ENCODE peak calls at places on chromosomes 5 and 9, in six cellular contexts. C is Right ventricle myocardium superior; F is HuH-7.5; W is activated effector memory CD4-positive, alpha-beta T cell treated with Interleukin-2 at 50 U/mL for 16 hours; P is central memory CD4-positive, alpha-beta T cell; J is dermis microvascular lymphatic vessel endothelial cell. H is an unnamed sample.

GRCh38 chr9:17064558-17064957 is 70.3 kb upstream of the CNTLN start:
- DNase-seq in J (no peak), P (no peak), F (no peak), C (no peak), W (no peak), H (no peak)

GRCh38 chr9:88938181-88938580 is 53.1 kb upstream of the S1PR3 start:
- DNase-seq in P (no peak), F (no peak), C (no peak), J (no peak), W (no peak), H (no peak)

GRCh38 chr9:137812356-137813023 is 65.1 kb upstream of the CACNA1B start:
- DNase-seq in C (no peak), P (no peak), J (no peak), W (no peak), F (no peak), H (no peak)

GRCh38 chr5:9251379-9251980 is 294.4 kb downstream of the SEMA5A start:
- DNase-seq in J (no peak), F (no peak), P (no peak), W (no peak), C (no peak), H (no peak)

GRCh38 chr5:147989977-147990376 is 73.8 kb upstream of the SPINK5 start:
- DNase-seq in C (no peak), W (no peak), P (no peak), F (no peak), J (no peak), H (no peak)

GRCh38 chr5:157186309-157187045 is 5.8 kb downstream of the ITK start:
- DNase-seq in J (no peak), C (no peak), P (no peak), W (no peak), F (no peak), H (no peak)

GRCh38 chr5:150121448-150122157 is 34.0 kb downstream of the PDGFRB start:
- DNase-seq in J (no peak), P (no peak), W (no peak), C (no peak), F (no peak), H (no peak)

GRCh38 chr5:127840809-127841208 is 137.6 kb downstream of the CCDC192 start:
- DNase-seq in J (no peak), W (no peak), P (no peak), C (no peak), F (no peak), H (no peak)

GRCh38 chr9:113456235-113456634 is 7.3 kb upstream of the RGS3 start:
- DNase-seq in P (no peak), J (no peak), C (no peak), W (no peak), F (no peak), H (no peak)

GRCh38 chr5:34045996-34046395 is 3.0 kb upstream of the C1QTNF3 start:
- DNase-seq in P (no peak), J (no peak), F (no peak), W (no peak), C (no peak), H (no peak)

GRCh38 chr9:18668944-18669343 is 195.0 kb downstream of the ADAMTSL1 start:
- DNase-seq in P (no peak), F (no peak), J (no peak), W (no peak), C (no peak), H (no peak)

GRCh38 chr9:133691659-133692363 is 46.3 kb downstream of the SARDH start:
- DNase-seq in J (no peak), C (peak), F (no peak), W (no peak), P (no peak), H (no peak)

GRCh38 chr5:140273401-140273877 is 29.5 kb downstream of the PFDN1 start:
- DNase-seq in J (peak), C (no peak), F (no peak), W (no peak), P (no peak), H (no peak)

GRCh38 chr5:141618030-141618803 is 583 bp downstream of the DIAPH1 start:
- DNase-seq in W (peak), F (peak), P (peak), J (peak), C (peak), H (peak)

GRCh38 chr5:172451771-172452197 is 2.5 kb downstream of the SH3PXD2B start:
- DNase-seq in W (no peak), P (no peak), F (no peak), C (no peak), J (peak), H (no peak)

GRCh38 chr5:13708432-13708831 is 236.1 kb downstream of the DNAH5 start:
- DNase-seq in F (no peak), P (no peak), W (no peak), C (no peak), J (no peak), H (no peak)

GRCh38 chr9:19161257-19162025 is 34.1 kb upstream of the PLIN2 start:
- DNase-seq in F (no peak), C (no peak), W (peak), J (peak), P (peak), H (peak)

GRCh38 chr5:58184910-58185309 is 275.0 kb downstream of the PLK2 start:
- DNase-seq in J (no peak), C (no peak), P (no peak), W (no peak), F (no peak), H (no peak)

GRCh38 chr5:34865131-34865530 is 26.2 kb downstream of the TTC23L start:
- DNase-seq in F (no peak), P (no peak), W (no peak), C (no peak), J (no peak), H (no peak)

GRCh38 chr9:95078516-95078915 is 239.0 kb downstream of the FANCC start:
- DNase-seq in J (no peak), W (no peak), C (no peak), P (no peak), F (no peak), H (no peak)

GRCh38 chr9:88826651-88827245 is 164.5 kb upstream of the S1PR3 start:
- DNase-seq in J (no peak), P (no peak), W (no peak), F (no peak), C (no peak), H (no peak)

GRCh38 chr5:96734871-96735325 is 72.7 kb downstream of the CAST start:
- DNase-seq in P (no peak), F (no peak), J (no peak), C (no peak), W (no peak), H (peak)